ENCODE peak calls at places on chromosomes 3 and 15, in six cellular contexts. E is mesendoderm, C is trophoblast cell, D is H9, F is IMR-90, Z is H1. N is an unnamed sample.
A peak's percentile ranks its signal among the peaks of the same experiment; 100 is the strongest.

GRCh38 chr3:122149228-122149627 is 34.2 kb upstream of the CASR start:
- DNase-seq in E (no peak), C (no peak), D (no peak), F (no peak), Z (no peak), N (no peak)

GRCh38 chr3:122636697-122637096 is 43.9 kb upstream of the PARP14 start:
- DNase-seq in E (no peak), C (peak; percentile 52), D (no peak), F (no peak), Z (no peak), N (no peak)

GRCh38 chr3:27559381-27559780 is 75.2 kb upstream of the SLC4A7 start:
- DNase-seq in E (no peak), C (no peak), D (no peak), F (no peak), Z (no peak), N (no peak)

GRCh38 chr3:63964287-63965073 is 52.3 kb upstream of the SCAANT1 start:
- DNase-seq in E (peak; percentile 70), C (peak; percentile 50), D (no peak), F (no peak), Z (no peak), N (no peak)

GRCh38 chr3:194615221-194615620 is 18.0 kb downstream of the TMEM44 start:
- DNase-seq in E (peak; percentile 39), C (no peak), D (no peak), F (peak; percentile 13), Z (no peak), N (no peak)

GRCh38 chr3:14633819-14634424 is 17.6 kb upstream of the CCDC174 start:
- DNase-seq in E (peak; percentile 64), C (peak; percentile 62), D (peak; percentile 64), F (peak; percentile 49), Z (peak; percentile 57), N (peak; percentile 23)

GRCh38 chr15:47862402-47862801 is 145.1 kb downstream of the SEMA6D start:
- DNase-seq in E (no peak), C (peak; percentile 40), D (no peak), F (no peak), Z (no peak), N (no peak)

GRCh38 chr15:100889359-100890058 is 9.9 kb downstream of the ALDH1A3 start:
- DNase-seq in E (peak; percentile 87), C (peak; percentile 81), D (no peak), F (peak; percentile 85), Z (no peak), N (no peak)

GRCh38 chr15:70104227-70104626 is 6.5 kb upstream of the TLE3 start:
- DNase-seq in E (no peak), C (no peak), D (no peak), F (no peak), Z (no peak), N (no peak)

GRCh38 chr15:68315495-68316007 is 38.0 kb downstream of the FEM1B start:
- DNase-seq in E (peak; percentile 36), C (no peak), D (peak; percentile 67), F (peak; percentile 12), Z (peak; percentile 76), N (no peak)

GRCh38 chr15:57950381-57950946 is 115.0 kb downstream of the ALDH1A2 start:
- DNase-seq in E (peak; percentile 69), C (peak; percentile 15), D (no peak), F (no peak), Z (no peak), N (no peak)

GRCh38 chr3:51682526-51682925 is 11.5 kb downstream of the TEX264 start:
- DNase-seq in E (no peak), C (no peak), D (no peak), F (no peak), Z (no peak), N (no peak)

GRCh38 chr3:16528581-16528993 is 15.1 kb upstream of the RFTN1 start:
- DNase-seq in E (no peak), C (no peak), D (no peak), F (no peak), Z (no peak), N (no peak)

GRCh38 chr3:172332256-172333041 is 115.8 kb downstream of the GHSR start:
- DNase-seq in E (peak; percentile 76), C (peak; percentile 42), D (peak; percentile 67), F (peak; percentile 61), Z (peak; percentile 78), N (peak; percentile 62)

GRCh38 chr3:13420051-13420816 is at the start of gene NUP210:
- DNase-seq in E (peak; percentile 46), C (no peak), D (peak; percentile 67), F (no peak), Z (peak; percentile 79), N (peak; percentile 63)

GRCh38 chr3:55180936-55181535 is 253.2 kb upstream of the LRTM1 start:
- DNase-seq in E (no peak), C (peak; percentile 9), D (no peak), F (no peak), Z (peak; percentile 50), N (no peak)

GRCh38 chr3:171950373-171950772 is 89.0 kb upstream of the FNDC3B start:
- DNase-seq in E (peak; percentile 89), C (no peak), D (no peak), F (peak; percentile 56), Z (no peak), N (no peak)

GRCh38 chr3:176914764-176915163 is 282.5 kb downstream of the TBL1XR1 start:
- DNase-seq in E (peak; percentile 63), C (no peak), D (no peak), F (no peak), Z (no peak), N (no peak)

GRCh38 chr3:22492342-22492741 is 710.8 kb upstream of the UBE2E2 start:
- DNase-seq in E (no peak), C (no peak), D (no peak), F (no peak), Z (no peak), N (no peak)

GRCh38 chr15:75097939-75098338 is 74.5 kb downstream of the PPCDC start:
- DNase-seq in E (no peak), C (no peak), D (no peak), F (no peak), Z (no peak), N (no peak)

GRCh38 chr3:157493627-157494550 is 9.3 kb downstream of the VEPH1 start:
- DNase-seq in E (peak; percentile 54), C (no peak), D (no peak), F (peak; percentile 71), Z (no peak), N (no peak)

GRCh38 chr3:57184516-57184915 is 15.3 kb downstream of the HESX1 start:
- DNase-seq in E (peak; percentile 47), C (no peak), D (no peak), F (no peak), Z (no peak), N (no peak)

GRCh38 chr3:47315069-47315647 is 32.4 kb downstream of the KLHL18 start:
- DNase-seq in E (peak; percentile 10), C (no peak), D (no peak), F (peak; percentile 7), Z (no peak), N (no peak)

GRCh38 chr3:180277036-180277435 is 240.3 kb upstream of the PEX5L start:
- DNase-seq in E (no peak), C (no peak), D (no peak), F (peak; percentile 42), Z (no peak), N (no peak)

GRCh38 chr3:15281817-15282216 is 50.6 kb downstream of the SH3BP5 start:
- DNase-seq in E (no peak), C (no peak), D (no peak), F (no peak), Z (no peak), N (no peak)

GRCh38 chr15:70265986-70266385 is 168.3 kb upstream of the TLE3 start:
- DNase-seq in E (no peak), C (no peak), D (no peak), F (no peak), Z (no peak), N (no peak)

GRCh38 chr3:65030014-65030627 is 342.3 kb upstream of the ADAMTS9 start:
- DNase-seq in E (no peak), C (no peak), D (no peak), F (no peak), Z (no peak), N (no peak)
- H3K18ac ChIP-seq in E (no peak overlapping the region), C (peak overlapping the region; percentile 2), D (no peak overlapping the region), F (no peak overlapping the region), Z (no peak overlapping the region), N (no peak overlapping the region)

GRCh38 chr3:116640119-116640518 is 69.5 kb upstream of the TUSC7 start:
- DNase-seq in E (no peak), C (no peak), D (no peak), F (no peak), Z (no peak), N (no peak)
- H3K18ac ChIP-seq in E (no peak overlapping the region), C (no peak overlapping the region), D (no peak overlapping the region), F (no peak overlapping the region), Z (no peak overlapping the region), N (no peak overlapping the region)

DNA sequence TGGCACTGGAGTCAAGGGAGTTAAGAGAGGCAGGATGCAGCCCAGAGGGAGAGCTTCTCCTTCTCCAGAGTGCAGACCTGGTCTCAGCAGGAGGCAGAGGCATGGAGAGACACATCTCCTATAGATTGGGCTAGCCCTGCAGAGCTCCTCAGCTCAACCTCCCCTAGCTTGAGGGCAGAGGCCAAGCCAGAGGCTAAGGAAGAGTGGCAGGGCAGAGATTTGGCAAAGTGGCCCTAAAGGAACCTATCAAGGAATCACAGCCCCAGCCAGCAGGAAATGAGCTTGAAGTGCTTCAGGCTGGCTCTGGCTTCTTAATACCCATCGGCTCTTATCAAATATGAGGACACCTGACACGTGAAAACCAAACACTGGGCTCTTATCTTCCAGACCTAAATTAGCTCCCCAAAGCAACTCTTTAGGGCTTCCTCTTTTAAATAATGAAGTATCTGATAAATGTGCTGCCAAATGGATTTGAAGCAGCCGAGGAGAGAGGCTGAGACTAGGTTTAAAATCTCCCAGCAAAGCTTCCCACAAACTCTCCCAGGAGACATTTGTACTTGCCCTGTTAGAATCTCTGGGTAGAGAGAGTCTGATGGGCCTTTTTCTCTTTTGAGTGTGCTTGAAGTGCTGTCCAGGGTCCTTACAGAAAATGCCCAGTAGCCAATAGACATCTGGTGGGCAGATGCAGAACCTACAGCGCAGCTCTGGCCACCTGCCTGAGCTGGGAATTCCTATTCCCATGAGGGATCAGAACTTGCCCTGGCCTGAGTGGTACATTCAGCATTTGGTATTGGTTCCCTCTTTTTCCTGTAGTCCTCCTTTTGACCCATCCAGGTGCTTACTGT is 271.4 kb downstream of the CLSTN2 start:
- DNase-seq in E (peak; percentile 87), C (no peak), D (peak; percentile 61), F (peak; percentile 18), Z (no peak), N (peak; percentile 44)
- H3K18ac ChIP-seq in E (no peak overlapping the region), C (no peak overlapping the region), D (no peak overlapping the region), F (no peak overlapping the region), Z (peak overlapping the region; percentile 61), N (no peak overlapping the region)

DNA sequence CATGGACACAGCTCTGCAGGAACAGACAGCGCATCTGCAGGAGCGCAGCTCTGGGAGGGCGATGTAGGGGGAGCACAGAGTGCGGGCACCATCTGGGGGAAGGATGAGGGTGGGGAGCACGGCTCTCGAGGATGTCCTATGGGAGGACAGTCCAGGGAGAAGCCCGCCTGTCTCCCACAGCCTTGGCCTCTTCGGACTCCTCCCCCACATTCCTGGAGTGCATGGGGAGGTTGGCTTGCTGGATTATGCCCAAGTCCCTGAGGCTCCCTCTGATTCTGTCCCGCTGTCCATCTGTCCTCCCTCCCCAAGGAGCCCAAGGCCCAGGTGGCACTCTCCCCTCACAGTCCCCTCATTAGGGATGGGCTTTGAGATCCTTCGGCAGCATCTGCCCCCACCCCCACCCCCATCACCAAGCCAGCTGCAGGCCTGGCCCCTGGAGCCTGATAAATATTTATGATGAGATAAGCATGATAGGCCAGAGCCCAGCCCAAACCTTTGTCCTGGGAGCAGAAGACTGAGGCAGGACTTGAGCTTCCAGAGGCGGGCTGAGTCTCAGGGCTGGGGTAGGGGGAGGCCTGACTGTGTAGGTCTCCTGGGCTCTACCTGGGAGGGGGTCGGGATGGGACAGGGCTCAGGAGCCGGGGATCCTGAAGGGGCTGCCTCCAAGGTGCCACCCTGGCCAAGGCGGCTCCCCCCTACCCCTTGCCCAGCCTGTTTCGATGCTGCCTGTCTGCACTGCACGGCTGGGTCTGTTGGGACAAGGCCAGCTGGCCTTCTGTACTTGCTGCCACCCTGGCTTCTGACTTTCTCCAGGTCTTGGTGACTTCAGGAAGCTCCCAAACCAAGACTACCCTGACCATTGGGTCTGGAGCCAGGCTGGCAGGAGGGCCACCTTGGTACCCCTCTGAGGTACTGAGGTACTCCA is 28.6 kb upstream of the SEMA3F start:
- DNase-seq in E (peak; percentile 73), C (no peak), D (no peak), F (peak; percentile 45), Z (peak; percentile 58), N (no peak)
- H3K18ac ChIP-seq in E (peak overlapping the region; percentile 3), C (no peak overlapping the region), D (no peak overlapping the region), F (peak overlapping the region; percentile 79), Z (peak overlapping the region; percentile 85), N (peak overlapping the region; percentile 81)